ENCODE peak calls at places on chromosomes 5 and 9, in eight cellular contexts. B is spleen; L is mucosa of descending colon; G is HCT116; D is suprapubic skin; T is CD8-positive, alpha-beta memory T cell; A is H9; S is uterus. C is an unnamed sample.

GRCh38 chr9:91781906-91782305 is 168.1 kb downstream of the ROR2 start:
- DNase-seq in G (no peak), D (no peak), A (no peak), T (no peak), B (no peak), L (no peak), S (no peak), C (no peak)

GRCh38 chr5:67211926-67212325 is 15.3 kb upstream of the CD180 start:
- DNase-seq in S (no peak), A (no peak), L (no peak), B (no peak), T (no peak), G (no peak), D (no peak), C (peak; percentile 73)

GRCh38 chr5:2068515-2068914 is 185.8 kb upstream of the IRX4 start:
- DNase-seq in D (no peak), L (no peak), G (no peak), B (no peak), T (no peak), A (no peak), S (no peak), C (no peak)

GRCh38 chr5:11319851-11320580 is 559.0 kb upstream of the DAP start:
- DNase-seq in S (no peak), T (no peak), A (no peak), D (no peak), L (no peak), B (no peak), G (no peak), C (no peak)

GRCh38 chr5:180976518-180976917 is 12.1 kb upstream of the BTNL3 start:
- DNase-seq in S (no peak), B (no peak), G (no peak), D (no peak), L (no peak), T (no peak), A (no peak), C (no peak)

GRCh38 chr5:95382843-95383242 is 8.3 kb upstream of the FAM81B start:
- DNase-seq in D (no peak), T (no peak), S (no peak), G (no peak), B (no peak), L (no peak), A (no peak), C (no peak)

GRCh38 chr5:157342822-157343402 is 77.0 kb downstream of the CYFIP2 start:
- DNase-seq in S (no peak), A (peak; percentile 63), B (no peak), T (peak; percentile 15), D (no peak), L (peak; percentile 46), G (peak; percentile 23), C (peak; percentile 35)

GRCh38 chr9:133876836-133877235 is 115.3 kb downstream of the VAV2 start:
- DNase-seq in D (no peak), G (no peak), S (no peak), L (no peak), A (no peak), B (no peak), T (no peak), C (no peak)

GRCh38 chr9:15357050-15357653 is 50.1 kb upstream of the TTC39B start:
- DNase-seq in S (no peak), B (no peak), G (no peak), T (no peak), A (peak; percentile 71), D (no peak), L (peak; percentile 79), C (no peak)

GRCh38 chr5:68458416-68458815 is 242.9 kb downstream of the PIK3R1 start:
- DNase-seq in G (no peak), A (no peak), S (no peak), D (no peak), L (no peak), T (peak; percentile 13), B (no peak), C (no peak)

GRCh38 chr9:38486837-38487236 is 62.6 kb upstream of the IGFBPL1 start:
- DNase-seq in B (no peak), A (peak; percentile 49), L (no peak), T (no peak), G (no peak), S (no peak), D (no peak), C (no peak)

GRCh38 chr5:5044240-5044840 is 95.8 kb upstream of the ADAMTS16 start:
- DNase-seq in T (no peak), G (no peak), S (no peak), L (no peak), A (no peak), B (no peak), D (no peak), C (no peak)

GRCh38 chr5:124156408-124157027 is 589.9 kb downstream of the ZNF608 start:
- DNase-seq in D (no peak), G (no peak), B (no peak), S (no peak), L (no peak), T (no peak), A (no peak), C (no peak)

GRCh38 chr9:127053057-127053821 is 69.2 kb downstream of the ANGPTL2 start:
- DNase-seq in L (no peak), B (no peak), S (peak; percentile 49), T (no peak), A (no peak), D (peak; percentile 47), G (no peak), C (no peak)

GRCh38 chr5:141349917-141350619 is at the start of gene PCDHGB1:
- DNase-seq in D (no peak), G (no peak), A (peak; percentile 87), L (peak; percentile 27), B (no peak), S (no peak), T (no peak), C (peak; percentile 30)

GRCh38 chr9:114905160-114905940 is 25.0 kb downstream of the TNFSF8 start:
- DNase-seq in G (no peak), A (no peak), D (no peak), L (no peak), S (no peak), B (no peak), T (no peak), C (no peak)

GRCh38 chr5:128773378-128773777 is 191.9 kb upstream of the SLC27A6 start:
- DNase-seq in A (no peak), G (no peak), B (no peak), L (no peak), T (no peak), D (no peak), S (no peak), C (peak; percentile 14)

GRCh38 chr5:72141440-72142271 is 34.4 kb downstream of the MAP1B start:
- DNase-seq in S (peak; percentile 62), D (no peak), G (no peak), B (no peak), L (no peak), T (no peak), A (no peak), C (peak; percentile 93)

GRCh38 chr5:154627711-154628678 is 127.2 kb upstream of the LARP1 start:
- DNase-seq in L (no peak), G (no peak), T (no peak), B (no peak), A (no peak), S (no peak), D (peak; percentile 63), C (no peak)

GRCh38 chr9:6055213-6055612 is 39.8 kb upstream of the RANBP6 start:
- DNase-seq in D (no peak), G (peak; percentile 89), A (peak; percentile 38), S (no peak), T (peak; percentile 46), B (no peak), L (peak; percentile 83), C (peak; percentile 98)

DNA sequence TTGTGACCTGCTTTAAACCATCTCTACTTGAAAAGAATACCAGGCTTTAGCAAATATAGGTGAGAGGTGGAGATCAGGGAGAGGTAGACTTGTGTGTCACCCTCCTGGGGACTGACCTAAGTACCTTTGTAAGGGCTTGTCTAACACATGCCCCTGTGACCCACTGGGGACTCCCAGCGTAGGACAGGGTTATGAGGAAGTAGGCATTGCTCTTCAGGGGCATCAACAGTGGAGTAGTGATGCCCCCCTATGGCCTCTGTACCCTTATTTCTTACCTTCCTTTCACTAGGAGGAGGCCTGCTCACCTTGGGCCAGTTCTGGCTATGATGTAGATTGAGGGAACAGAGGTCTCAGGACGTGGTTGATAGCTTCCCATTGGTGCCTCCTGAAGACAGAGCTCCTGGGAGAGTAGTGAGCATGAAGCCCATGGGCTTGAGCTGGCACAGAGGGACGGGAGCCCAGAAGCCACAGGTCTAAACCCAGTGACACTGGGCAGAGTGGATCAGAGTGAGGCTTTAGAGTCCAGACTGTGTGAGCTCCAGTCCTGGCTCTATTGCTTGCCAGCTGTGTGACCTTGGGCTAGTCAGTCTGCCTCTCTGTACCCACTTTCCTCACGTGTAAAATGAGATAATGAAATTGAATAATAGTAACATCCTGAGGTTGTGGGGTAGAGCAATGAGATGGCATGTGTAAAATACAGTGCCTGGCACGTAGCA is 191.7 kb downstream of the AOPEP start:
- DNase-seq in S (no peak), L (no peak), T (peak; percentile 5), B (no peak), A (peak; percentile 12), G (no peak), D (no peak), C (no peak)
- H3K4me1 ChIP-seq in S (peaks cover 35% of the 10 kb centered on the region), L (peaks cover 17% of the 10 kb centered on the region), T (no peaks in the 10 kb centered on the region), B (peaks cover 29% of the 10 kb centered on the region), A (peaks cover 5% of the 10 kb centered on the region), G (peaks cover 94% of the 10 kb centered on the region), D (peaks cover 86% of the 10 kb centered on the region), C (peaks cover 64% of the 10 kb centered on the region)

GRCh38 chr5:147485814-147486213 is 24.1 kb downstream of the DPYSL3 start:
- DNase-seq in G (no peak), A (no peak), B (no peak), L (no peak), D (no peak), S (no peak), T (no peak), C (no peak)

GRCh38 chr5:147487031-147487750 is 22.7 kb downstream of the DPYSL3 start:
- DNase-seq in B (no peak), D (no peak), G (no peak), L (no peak), T (no peak), S (no peak), A (no peak), C (no peak)

GRCh38 chr5:147485046-147485445 is 24.8 kb downstream of the DPYSL3 start:
- DNase-seq in G (no peak), L (no peak), D (no peak), T (no peak), S (no peak), A (no peak), B (no peak), C (peak; percentile 67)

GRCh38 chr5:147490989-147491388 is 18.9 kb downstream of the DPYSL3 start:
- DNase-seq in S (no peak), G (no peak), L (no peak), A (no peak), D (no peak), T (no peak), B (no peak), C (peak; percentile 38)
- H3K4me1 ChIP-seq in S (no peaks in the 10 kb centered on the region), G (no peaks in the 10 kb centered on the region), L (no peaks in the 10 kb centered on the region), A (peaks cover 14% of the 10 kb centered on the region), D (no peaks in the 10 kb centered on the region), T (no peaks in the 10 kb centered on the region), B (peaks cover 18% of the 10 kb centered on the region), C (peaks cover 10% of the 10 kb centered on the region)

GRCh38 chr5:119302449-119302848 is 53.4 kb upstream of the TNFAIP8 start:
- DNase-seq in L (no peak), T (no peak), A (no peak), G (no peak), S (no peak), B (no peak), D (no peak), C (no peak)
- H3K4me1 ChIP-seq in L (peaks cover 9% of the 10 kb centered on the region), T (peaks cover 77% of the 10 kb centered on the region), A (no peaks in the 10 kb centered on the region), G (peaks cover 26% of the 10 kb centered on the region), S (no peaks in the 10 kb centered on the region), B (peaks cover 84% of the 10 kb centered on the region), D (peaks cover 21% of the 10 kb centered on the region), C (peaks cover 9% of the 10 kb centered on the region)

GRCh38 chr5:102762828-102763227 is 7.7 kb downstream of the PAM start:
- DNase-seq in G (no peak), T (no peak), D (no peak), L (no peak), A (no peak), B (no peak), S (no peak), C (no peak)
- H3K4me1 ChIP-seq in G (peaks cover 27% of the 10 kb centered on the region), T (peaks cover 36% of the 10 kb centered on the region), D (peaks cover 51% of the 10 kb centered on the region), L (peaks cover 6% of the 10 kb centered on the region), A (peaks cover 5% of the 10 kb centered on the region), B (peaks cover 92% of the 10 kb centered on the region), S (no peaks in the 10 kb centered on the region), C (peaks cover 3% of the 10 kb centered on the region)